ENCODE peak calls at places on chromosomes 2 and 18, in eight cellular contexts. One of them, this sample, is unnamed.

GRCh38 chr2:230864605-230865323 is at the start of gene ITM2C:
- DNase-seq in GM13976: peak
- DNase-seq in stimulated activated CD8-positive, alpha-beta memory T cell treated with anti-CD3 and anti-CD28 coated beads, Interleukin-4, amount 100 ng/mL, for 1 hour: no peak
- DNase-seq in SK-N-DZ: peak
- DNase-seq in psoas muscle: peak
- DNase-seq in AG08395: peak
- DNase-seq in heart left ventricle: peak
- DNase-seq in nephron progenitor cell: peak
- DNase-seq in this sample: peak

GRCh38 chr2:70949086-70949485 is 13.4 kb downstream of the ATP6V1B1 start:
- DNase-seq in GM13976: no peak
- DNase-seq in stimulated activated CD8-positive, alpha-beta memory T cell treated with anti-CD3 and anti-CD28 coated beads, Interleukin-4, amount 100 ng/mL, for 1 hour: no peak
- DNase-seq in SK-N-DZ: no peak
- DNase-seq in psoas muscle: no peak
- DNase-seq in AG08395: no peak
- DNase-seq in heart left ventricle: no peak
- DNase-seq in nephron progenitor cell: no peak
- DNase-seq in this sample: no peak

GRCh38 chr2:154941379-154941778 is 242.9 kb downstream of the KCNJ3 start:
- DNase-seq in GM13976: no peak
- DNase-seq in stimulated activated CD8-positive, alpha-beta memory T cell treated with anti-CD3 and anti-CD28 coated beads, Interleukin-4, amount 100 ng/mL, for 1 hour: no peak
- DNase-seq in SK-N-DZ: no peak
- DNase-seq in psoas muscle: no peak
- DNase-seq in AG08395: no peak
- DNase-seq in heart left ventricle: no peak
- DNase-seq in nephron progenitor cell: no peak
- DNase-seq in this sample: no peak

GRCh38 chr2:60331106-60331809 is 222.2 kb downstream of the BCL11A start:
- DNase-seq in GM13976: no peak
- DNase-seq in stimulated activated CD8-positive, alpha-beta memory T cell treated with anti-CD3 and anti-CD28 coated beads, Interleukin-4, amount 100 ng/mL, for 1 hour: no peak
- DNase-seq in SK-N-DZ: no peak
- DNase-seq in psoas muscle: no peak
- DNase-seq in AG08395: no peak
- DNase-seq in heart left ventricle: no peak
- DNase-seq in nephron progenitor cell: no peak
- DNase-seq in this sample: no peak

GRCh38 chr2:230961091-230961491 is 34.8 kb upstream of the SPATA3 start:
- DNase-seq in GM13976: no peak
- DNase-seq in stimulated activated CD8-positive, alpha-beta memory T cell treated with anti-CD3 and anti-CD28 coated beads, Interleukin-4, amount 100 ng/mL, for 1 hour: no peak
- DNase-seq in SK-N-DZ: no peak
- DNase-seq in psoas muscle: no peak
- DNase-seq in AG08395: peak
- DNase-seq in heart left ventricle: no peak
- DNase-seq in nephron progenitor cell: no peak
- DNase-seq in this sample: no peak

GRCh38 chr2:221100467-221101089 is 471.5 kb downstream of the EPHA4 start:
- DNase-seq in GM13976: no peak
- DNase-seq in stimulated activated CD8-positive, alpha-beta memory T cell treated with anti-CD3 and anti-CD28 coated beads, Interleukin-4, amount 100 ng/mL, for 1 hour: no peak
- DNase-seq in SK-N-DZ: no peak
- DNase-seq in psoas muscle: no peak
- DNase-seq in AG08395: no peak
- DNase-seq in heart left ventricle: no peak
- DNase-seq in nephron progenitor cell: no peak
- DNase-seq in this sample: no peak

GRCh38 chr2:96325884-96326255 is 753 bp downstream of the ITPRIPL1 start:
- DNase-seq in GM13976: peak
- DNase-seq in stimulated activated CD8-positive, alpha-beta memory T cell treated with anti-CD3 and anti-CD28 coated beads, Interleukin-4, amount 100 ng/mL, for 1 hour: no peak
- DNase-seq in SK-N-DZ: no peak
- DNase-seq in psoas muscle: no peak
- DNase-seq in AG08395: no peak
- DNase-seq in heart left ventricle: no peak
- DNase-seq in nephron progenitor cell: no peak
- DNase-seq in this sample: peak

GRCh38 chr2:136206613-136207012 is 88.7 kb upstream of the CXCR4 start:
- DNase-seq in GM13976: peak
- DNase-seq in stimulated activated CD8-positive, alpha-beta memory T cell treated with anti-CD3 and anti-CD28 coated beads, Interleukin-4, amount 100 ng/mL, for 1 hour: no peak
- DNase-seq in SK-N-DZ: no peak
- DNase-seq in psoas muscle: no peak
- DNase-seq in AG08395: no peak
- DNase-seq in heart left ventricle: no peak
- DNase-seq in nephron progenitor cell: peak
- DNase-seq in this sample: peak

GRCh38 chr18:25310045-25310444 is 41.9 kb downstream of the ZNF521 start:
- DNase-seq in GM13976: no peak
- DNase-seq in stimulated activated CD8-positive, alpha-beta memory T cell treated with anti-CD3 and anti-CD28 coated beads, Interleukin-4, amount 100 ng/mL, for 1 hour: no peak
- DNase-seq in SK-N-DZ: no peak
- DNase-seq in psoas muscle: no peak
- DNase-seq in AG08395: peak
- DNase-seq in heart left ventricle: no peak
- DNase-seq in nephron progenitor cell: no peak
- DNase-seq in this sample: peak

GRCh38 chr2:240933048-240933965 is 27.2 kb downstream of the CROCC2 start:
- DNase-seq in GM13976: no peak
- DNase-seq in stimulated activated CD8-positive, alpha-beta memory T cell treated with anti-CD3 and anti-CD28 coated beads, Interleukin-4, amount 100 ng/mL, for 1 hour: no peak
- DNase-seq in SK-N-DZ: no peak
- DNase-seq in psoas muscle: no peak
- DNase-seq in AG08395: no peak
- DNase-seq in heart left ventricle: peak
- DNase-seq in nephron progenitor cell: no peak
- DNase-seq in this sample: no peak

GRCh38 chr2:215002500-215002899 is 135.9 kb downstream of the ABCA12 start:
- DNase-seq in GM13976: peak
- DNase-seq in stimulated activated CD8-positive, alpha-beta memory T cell treated with anti-CD3 and anti-CD28 coated beads, Interleukin-4, amount 100 ng/mL, for 1 hour: no peak
- DNase-seq in SK-N-DZ: peak
- DNase-seq in psoas muscle: no peak
- DNase-seq in AG08395: peak
- DNase-seq in heart left ventricle: no peak
- DNase-seq in nephron progenitor cell: peak
- DNase-seq in this sample: peak

GRCh38 chr2:147389218-147389617 is 455.6 kb upstream of the ACVR2A start:
- DNase-seq in GM13976: no peak
- DNase-seq in stimulated activated CD8-positive, alpha-beta memory T cell treated with anti-CD3 and anti-CD28 coated beads, Interleukin-4, amount 100 ng/mL, for 1 hour: no peak
- DNase-seq in SK-N-DZ: no peak
- DNase-seq in psoas muscle: no peak
- DNase-seq in AG08395: no peak
- DNase-seq in heart left ventricle: no peak
- DNase-seq in nephron progenitor cell: no peak
- DNase-seq in this sample: no peak

GRCh38 chr2:37377187-37377532 is 32.7 kb downstream of the QPCT start:
- DNase-seq in GM13976: no peak
- DNase-seq in stimulated activated CD8-positive, alpha-beta memory T cell treated with anti-CD3 and anti-CD28 coated beads, Interleukin-4, amount 100 ng/mL, for 1 hour: no peak
- DNase-seq in SK-N-DZ: no peak
- DNase-seq in psoas muscle: no peak
- DNase-seq in AG08395: peak
- DNase-seq in heart left ventricle: no peak
- DNase-seq in nephron progenitor cell: no peak
- DNase-seq in this sample: peak